ENCODE peak calls at places on chromosome 16, in four cellular contexts. One of them, this sample, is unnamed.

GRCh38 chr16:6969594-6969993 is 363.1 kb upstream of the RBFOX1 start:
- DNase-seq in IMR-90: no peak
- DNase-seq in neuronal stem cell: no peak
- DNase-seq in neural progenitor cell: no peak
- DNase-seq in this sample: no peak

GRCh38 chr16:80693553-80693952 is 110.8 kb downstream of the CDYL2 start:
- DNase-seq in IMR-90: peak
- DNase-seq in neuronal stem cell: no peak
- DNase-seq in neural progenitor cell: no peak
- DNase-seq in this sample: no peak

GRCh38 chr16:53518550-53519416 is 15.8 kb upstream of the AKTIP start:
- DNase-seq in IMR-90: peak
- DNase-seq in neuronal stem cell: no peak
- DNase-seq in neural progenitor cell: no peak
- DNase-seq in this sample: no peak

GRCh38 chr16:74320707-74321106 is 24.1 kb downstream of the PSMD7 start:
- DNase-seq in IMR-90: no peak
- DNase-seq in neuronal stem cell: no peak
- DNase-seq in neural progenitor cell: no peak
- DNase-seq in this sample: no peak

GRCh38 chr16:27745348-27745747 is 195.4 kb downstream of the KATNIP start:
- DNase-seq in IMR-90: peak
- DNase-seq in neuronal stem cell: no peak
- DNase-seq in neural progenitor cell: no peak
- DNase-seq in this sample: no peak

GRCh38 chr16:89115216-89115949 is 21.7 kb downstream of the ACSF3 start:
- DNase-seq in IMR-90: no peak
- DNase-seq in neuronal stem cell: no peak
- DNase-seq in neural progenitor cell: no peak
- DNase-seq in this sample: no peak

GRCh38 chr16:80743772-80744171 is 60.6 kb downstream of the CDYL2 start:
- DNase-seq in IMR-90: peak
- DNase-seq in neuronal stem cell: no peak
- DNase-seq in neural progenitor cell: no peak
- DNase-seq in this sample: no peak

GRCh38 chr16:23365602-23366240 is 63.6 kb downstream of the SCNN1B start:
- DNase-seq in IMR-90: no peak
- DNase-seq in neuronal stem cell: no peak
- DNase-seq in neural progenitor cell: no peak
- DNase-seq in this sample: no peak

GRCh38 chr16:23448392-23448791 is 4.6 kb downstream of the COG7 start:
- DNase-seq in IMR-90: peak
- DNase-seq in neuronal stem cell: no peak
- DNase-seq in neural progenitor cell: no peak
- DNase-seq in this sample: no peak

GRCh38 chr16:2486645-2487516 is 12.0 kb downstream of the TBC1D24 start:
- DNase-seq in IMR-90: peak
- DNase-seq in neuronal stem cell: no peak
- DNase-seq in neural progenitor cell: peak
- DNase-seq in this sample: no peak

GRCh38 chr16:63361032-63361624 is 1324.9 kb upstream of the CDH8 start:
- DNase-seq in IMR-90: peak
- DNase-seq in neuronal stem cell: peak
- DNase-seq in neural progenitor cell: peak
- DNase-seq in this sample: peak

DNA sequence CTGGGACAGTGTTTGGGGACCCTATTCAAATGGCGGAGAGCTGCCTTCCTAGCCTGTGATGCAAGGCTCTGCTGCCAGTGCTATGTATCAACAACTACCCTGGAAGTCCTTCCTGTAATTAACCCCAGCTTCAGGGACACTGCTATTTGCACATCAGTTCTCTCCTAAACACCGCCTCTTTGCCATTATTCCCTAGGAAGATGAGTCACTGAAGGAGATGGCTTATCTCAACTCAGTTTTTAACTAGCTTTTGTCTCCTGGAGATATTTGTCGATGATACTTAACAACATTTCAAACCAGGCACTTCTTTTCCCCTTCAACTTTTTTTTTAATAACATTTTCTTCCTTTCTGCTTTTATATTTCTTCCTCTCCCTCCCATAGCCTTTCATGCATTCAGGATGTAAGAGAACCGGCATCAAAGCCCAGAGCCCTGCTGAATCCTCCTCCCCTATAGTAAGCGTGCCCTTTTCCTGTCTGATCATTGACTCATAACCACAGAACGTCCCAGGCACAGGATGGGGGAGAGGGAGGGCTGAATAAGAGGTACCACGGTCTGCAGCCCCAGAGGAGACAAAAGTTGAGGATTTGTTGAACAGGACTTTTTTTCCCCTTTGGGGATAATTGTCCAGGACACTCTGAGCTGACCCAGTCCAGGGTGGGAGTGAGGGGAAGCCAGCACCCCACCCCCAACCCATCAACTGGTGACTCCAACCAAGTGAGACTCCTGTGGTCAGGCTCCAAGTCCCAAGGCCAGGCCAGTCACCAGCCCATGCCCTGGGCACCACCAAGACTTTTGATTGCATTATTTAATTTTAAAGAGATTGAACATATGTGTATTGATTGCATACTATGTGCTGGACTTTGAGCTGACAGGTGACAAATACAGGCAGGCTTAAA is 387.9 kb upstream of the SALL1 start:
- DNase-seq in IMR-90: peak
- DNase-seq in neuronal stem cell: no peak
- DNase-seq in neural progenitor cell: peak
- DNase-seq in this sample: no peak
- H2AFZ ChIP-seq in IMR-90: peak
- H2AFZ ChIP-seq in neuronal stem cell: peak
- H2AFZ ChIP-seq in neural progenitor cell: no peak
- H2AFZ ChIP-seq in this sample: no peak

GRCh38 chr16:67528870-67529638 is 425 bp downstream of the RIPOR1 start:
- DNase-seq in IMR-90: peak
- DNase-seq in neuronal stem cell: no peak
- DNase-seq in neural progenitor cell: peak
- DNase-seq in this sample: no peak
- H2AFZ ChIP-seq in IMR-90: peak
- H2AFZ ChIP-seq in neuronal stem cell: peak
- H2AFZ ChIP-seq in neural progenitor cell: peak
- H2AFZ ChIP-seq in this sample: no peak

DNA sequence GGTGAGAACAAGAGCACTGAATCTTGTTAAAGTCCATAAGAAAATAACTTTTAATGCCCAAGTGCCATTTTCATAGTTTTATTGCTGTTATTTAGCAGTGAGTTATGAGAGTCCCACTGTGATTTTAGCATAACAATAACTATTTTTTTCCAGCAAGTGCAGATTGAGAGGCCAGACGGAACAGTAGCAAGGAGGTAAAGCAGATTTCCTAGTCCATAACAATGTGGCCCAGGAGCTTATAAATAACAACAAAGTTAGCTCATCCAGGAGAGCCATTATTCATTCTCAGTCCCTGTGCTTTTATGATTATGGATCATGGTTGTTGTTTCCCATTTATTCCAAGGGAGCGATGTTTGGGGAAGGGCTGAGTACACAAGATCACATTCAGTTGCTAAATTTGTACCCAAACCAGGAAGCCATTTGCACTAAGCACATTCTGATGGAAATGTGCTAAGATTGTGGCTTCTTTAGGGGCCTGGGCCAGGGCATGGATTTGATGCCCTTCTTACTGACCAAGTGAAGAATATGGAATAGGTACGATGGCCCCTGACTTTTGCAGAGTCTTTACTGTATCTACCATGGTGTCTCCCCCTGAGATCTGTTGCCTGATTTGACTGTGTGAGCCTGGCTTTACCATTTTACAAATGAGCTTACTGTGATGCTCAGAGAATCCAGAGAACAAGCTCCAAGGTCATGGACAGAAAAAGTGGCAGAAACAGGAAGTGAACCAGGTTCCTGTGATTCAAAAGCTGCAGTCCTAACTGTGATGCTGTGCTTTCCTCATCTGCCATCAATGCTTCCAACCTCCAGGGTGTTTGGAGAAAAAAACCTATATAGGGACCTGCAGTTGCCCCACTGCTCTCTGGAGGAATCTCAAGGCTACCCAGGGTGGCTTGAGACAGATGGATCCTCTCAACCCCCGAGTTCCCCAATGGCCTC is 204.7 kb upstream of the HSBP1 start:
- DNase-seq in IMR-90: no peak
- DNase-seq in neuronal stem cell: no peak
- DNase-seq in neural progenitor cell: no peak
- DNase-seq in this sample: no peak
- H2AFZ ChIP-seq in IMR-90: no peak
- H2AFZ ChIP-seq in neuronal stem cell: no peak
- H2AFZ ChIP-seq in neural progenitor cell: no peak
- H2AFZ ChIP-seq in this sample: no peak

GRCh38 chr16:9081183-9081582 is 10.3 kb upstream of the HAPSTR1 start:
- DNase-seq in IMR-90: peak
- DNase-seq in neuronal stem cell: no peak
- DNase-seq in neural progenitor cell: no peak
- DNase-seq in this sample: no peak
- H2AFZ ChIP-seq in IMR-90: no peak
- H2AFZ ChIP-seq in neuronal stem cell: peak
- H2AFZ ChIP-seq in neural progenitor cell: no peak
- H2AFZ ChIP-seq in this sample: peak

GRCh38 chr16:65878347-65878746 is 488.1 kb upstream of the CDH5 start:
- DNase-seq in IMR-90: no peak
- DNase-seq in neuronal stem cell: no peak
- DNase-seq in neural progenitor cell: no peak
- DNase-seq in this sample: no peak
- H2AFZ ChIP-seq in IMR-90: no peak
- H2AFZ ChIP-seq in neuronal stem cell: no peak
- H2AFZ ChIP-seq in neural progenitor cell: no peak
- H2AFZ ChIP-seq in this sample: no peak

GRCh38 chr16:18800674-18801196 is 614 bp downstream of the ARL6IP1 start:
- DNase-seq in IMR-90: no peak
- DNase-seq in neuronal stem cell: peak
- DNase-seq in neural progenitor cell: peak
- DNase-seq in this sample: no peak
- H2AFZ ChIP-seq in IMR-90: peak
- H2AFZ ChIP-seq in neuronal stem cell: peak
- H2AFZ ChIP-seq in neural progenitor cell: no peak
- H2AFZ ChIP-seq in this sample: no peak

GRCh38 chr16:75804368-75804767 is 78.1 kb upstream of the CPHXL start:
- DNase-seq in IMR-90: no peak
- DNase-seq in neuronal stem cell: no peak
- DNase-seq in neural progenitor cell: no peak
- DNase-seq in this sample: no peak

GRCh38 chr16:75794426-75794825 is 68.1 kb upstream of the CPHXL start:
- DNase-seq in IMR-90: no peak
- DNase-seq in neuronal stem cell: no peak
- DNase-seq in neural progenitor cell: no peak
- DNase-seq in this sample: no peak

GRCh38 chr16:75801307-75801706 is 75.0 kb upstream of the CPHXL start:
- DNase-seq in IMR-90: no peak
- DNase-seq in neuronal stem cell: no peak
- DNase-seq in neural progenitor cell: no peak
- DNase-seq in this sample: no peak

GRCh38 chr16:75803753-75804152 is 77.5 kb upstream of the CPHXL start:
- DNase-seq in IMR-90: no peak
- DNase-seq in neuronal stem cell: no peak
- DNase-seq in neural progenitor cell: no peak
- DNase-seq in this sample: no peak

DNA sequence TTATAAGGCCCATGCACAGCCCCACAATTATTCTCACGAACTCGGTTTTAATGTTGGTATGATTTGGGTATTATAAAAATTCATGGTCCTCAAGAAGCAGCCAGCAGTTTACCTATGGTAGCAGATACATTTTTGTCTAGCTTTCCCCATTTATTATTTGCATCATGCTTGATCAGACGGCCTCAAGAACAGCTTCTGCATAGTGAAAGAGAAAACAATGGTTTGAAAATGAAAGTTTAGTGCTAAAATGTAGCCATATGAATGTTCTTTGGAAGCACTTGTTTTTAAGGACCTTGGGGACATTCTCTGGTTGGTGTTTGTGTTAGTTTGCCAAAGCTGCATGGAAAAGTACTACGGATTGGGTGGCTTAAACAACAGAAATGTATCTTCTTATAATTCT is 72.4 kb upstream of the CPHXL start:
- DNase-seq in IMR-90: no peak
- DNase-seq in neuronal stem cell: no peak
- DNase-seq in neural progenitor cell: no peak
- DNase-seq in this sample: no peak
- H2AFZ ChIP-seq in IMR-90: no peak
- H2AFZ ChIP-seq in neuronal stem cell: no peak
- H2AFZ ChIP-seq in neural progenitor cell: no peak
- H2AFZ ChIP-seq in this sample: no peak

GRCh38 chr16:56861092-56861610 is 3.9 kb upstream of the SLC12A3 start:
- DNase-seq in IMR-90: no peak
- DNase-seq in neuronal stem cell: no peak
- DNase-seq in neural progenitor cell: peak
- DNase-seq in this sample: no peak
- H2AFZ ChIP-seq in IMR-90: no peak
- H2AFZ ChIP-seq in neuronal stem cell: peak
- H2AFZ ChIP-seq in neural progenitor cell: no peak
- H2AFZ ChIP-seq in this sample: no peak

This sample was measured in HCT116.